ENCODE peak calls at places on chromosomes 2 and 18, in six cellular contexts. D, R, G, N, K and U are unnamed samples.

GRCh38 chr2:238821391-238821790 is 26.5 kb upstream of the TWIST2 start:
- DNase-seq in G (no peak), K (no peak), D (no peak), R (peak; percentile 9), N (no peak), U (no peak)

GRCh38 chr2:43220982-43221659 is 5.3 kb downstream of the ZFP36L2 start:
- DNase-seq in N (peak; percentile 76), K (no peak), D (no peak), R (peak; percentile 59), G (peak; percentile 62), U (no peak)

GRCh38 chr2:237431856-237432255 is 17.9 kb upstream of the COL6A3 start:
- DNase-seq in D (no peak), N (no peak), G (no peak), K (no peak), R (no peak), U (no peak)

GRCh38 chr18:10977042-10977441 is 172.3 kb downstream of the PIEZO2 start:
- DNase-seq in D (no peak), R (no peak), K (no peak), G (no peak), N (no peak), U (no peak)

GRCh38 chr2:98608962-98609604 is 694 bp downstream of the UNC50 start:
- DNase-seq in K (no peak), N (peak; percentile 22), G (peak; percentile 16), R (peak; percentile 4), D (no peak), U (peak; percentile 36)

GRCh38 chr2:71658771-71659170 is 205.4 kb downstream of the DYSF start:
- DNase-seq in N (no peak), K (no peak), G (no peak), R (no peak), D (no peak), U (no peak)

GRCh38 chr18:24060644-24061043 is 46.1 kb downstream of the TTC39C start:
- DNase-seq in K (no peak), G (no peak), N (no peak), D (no peak), R (no peak), U (no peak)

GRCh38 chr2:191329841-191330240 is 84.6 kb downstream of the MYO1B start:
- DNase-seq in G (no peak), K (no peak), D (no peak), R (no peak), N (no peak), U (no peak)